ENCODE peak calls at places on chromosomes 2 and 18, in five cellular contexts. R is mesendoderm, U is A549, I is hepatocyte, W is mesenchymal stem cell. M is an unnamed sample.
A peak's percentile ranks its signal among the peaks of the same experiment; 100 is the strongest.

GRCh38 chr2:217931846-217932560 is 70.8 kb downstream of the TNS1 start:
- DNase-seq in R (no peak), U (no peak), I (no peak), W (no peak), M (peak; percentile 50)

GRCh38 chr2:86520153-86520552 is 43.1 kb downstream of the CHMP3 start:
- DNase-seq in W (no peak), I (no peak), U (peak; percentile 35), R (peak; percentile 14), M (no peak)

GRCh38 chr2:150143087-150143536 is 344.4 kb downstream of the RND3 start:
- DNase-seq in I (no peak), R (no peak), U (no peak), W (peak; percentile 77), M (no peak)

GRCh38 chr2:7633556-7634153 is 716.4 kb downstream of the RNF144A start:
- DNase-seq in W (no peak), U (no peak), I (peak; percentile 8), R (no peak), M (peak; percentile 8)

GRCh38 chr2:127411609-127412370 is 6.4 kb upstream of the PROC start:
- DNase-seq in I (peak; percentile 3), W (no peak), R (no peak), U (peak; percentile 57), M (no peak)

GRCh38 chr18:65257157-65257556 is 493.7 kb upstream of the CDH7 start:
- DNase-seq in U (no peak), W (no peak), I (no peak), R (peak; percentile 52), M (peak; percentile 4)

GRCh38 chr2:120262761-120263428 is 10.2 kb downstream of the RALB start:
- DNase-seq in U (no peak), I (no peak), R (no peak), W (peak; percentile 55), M (peak; percentile 84)

GRCh38 chr2:66478729-66479316 is 43.9 kb downstream of the MEIS1 start:
- DNase-seq in W (no peak), U (no peak), R (no peak), I (no peak), M (no peak)

GRCh38 chr18:58761241-58761969 is 90.1 kb downstream of the MALT1 start:
- DNase-seq in W (peak; percentile 37), U (no peak), R (no peak), I (no peak), M (peak; percentile 73)

GRCh38 chr18:32259553-32259952 is 69.7 kb downstream of the MEP1B start:
- DNase-seq in I (no peak), U (no peak), W (no peak), R (no peak), M (no peak)

GRCh38 chr18:40357536-40357935 is 1597.5 kb upstream of the PIK3C3 start:
- DNase-seq in I (no peak), U (no peak), W (no peak), R (no peak), M (no peak)

GRCh38 chr2:120389036-120389391 is 43.1 kb downstream of the INHBB start:
- DNase-seq in W (no peak), U (no peak), I (no peak), R (no peak), M (peak; percentile 27)

GRCh38 chr2:104856086-104856972 is 2.4 kb downstream of the POU3F3 start:
- DNase-seq in I (no peak), R (peak; percentile 75), W (peak; percentile 9), U (peak; percentile 33), M (peak; percentile 87)

GRCh38 chr2:177758591-177759371 is 313.8 kb downstream of the PDE11A start:
- DNase-seq in R (peak; percentile 80), U (peak; percentile 46), W (peak; percentile 85), I (peak; percentile 71), M (peak; percentile 15)

GRCh38 chr18:13502585-13502984 is 223.8 kb downstream of the FAM210A start:
- DNase-seq in U (no peak), W (no peak), R (no peak), I (no peak), M (no peak)

GRCh38 chr2:144936442-144936841 is 416.5 kb upstream of the ZEB2 start:
- DNase-seq in I (no peak), R (no peak), W (peak; percentile 15), U (no peak), M (no peak)

GRCh38 chr18:36786686-36787085 is 42.1 kb downstream of the TPGS2 start:
- DNase-seq in U (peak; percentile 3), R (peak; percentile 37), I (peak; percentile 44), W (peak; percentile 65), M (peak; percentile 74)

GRCh38 chr2:74425523-74425922 is 4.0 kb downstream of the WDR54 start:
- DNase-seq in U (no peak), R (no peak), I (peak; percentile 52), W (no peak), M (peak; percentile 92)

GRCh38 chr2:94874277-94874997 is 3.2 kb downstream of the TEKT4 start:
- DNase-seq in R (peak; percentile 73), U (peak; percentile 58), I (no peak), W (no peak), M (peak; percentile 98)

GRCh38 chr2:210502997-210503621 is 26.6 kb upstream of the LANCL1 start:
- DNase-seq in I (peak; percentile 71), W (peak; percentile 48), R (peak; percentile 62), U (peak; percentile 64), M (no peak)

GRCh38 chr2:44547713-44548112 is 186.0 kb downstream of the CAMKMT start:
- DNase-seq in I (no peak), U (no peak), W (no peak), R (no peak), M (no peak)

GRCh38 chr2:240689975-240690374 is 1.7 kb upstream of the AQP12A start:
- DNase-seq in U (no peak), I (no peak), R (no peak), W (no peak), M (peak; percentile 56)

GRCh38 chr2:25123682-25124081 is 44.7 kb downstream of the POMC start:
- DNase-seq in R (no peak), I (no peak), U (no peak), W (no peak), M (no peak)

GRCh38 chr2:176732780-176733179 is 463.5 kb downstream of the MTX2 start:
- DNase-seq in R (no peak), W (no peak), I (no peak), U (no peak), M (no peak)

GRCh38 chr2:42843131-42843530 is 50.7 kb upstream of the HAAO start:
- DNase-seq in R (no peak), U (no peak), W (no peak), I (no peak), M (no peak)

GRCh38 chr2:205716126-205716525 is 33.8 kb downstream of the NRP2 start:
- DNase-seq in R (no peak), I (no peak), W (no peak), U (peak; percentile 75), M (no peak)

GRCh38 chr2:3124921-3125760 is 252.5 kb downstream of the EIPR1 start:
- DNase-seq in I (no peak), U (no peak), W (no peak), R (no peak), M (no peak)

GRCh38 chr2:18677280-18677679 is 87.9 kb upstream of the NT5C1B start:
- DNase-seq in R (no peak), I (no peak), W (no peak), U (no peak), M (no peak)

GRCh38 chr18:73733376-73733775 is 414.3 kb downstream of the FBXO15 start:
- DNase-seq in U (no peak), I (no peak), R (no peak), W (no peak), M (no peak)

GRCh38 chr2:226669249-226669648 is 130.4 kb downstream of the IRS1 start:
- DNase-seq in W (no peak), I (no peak), R (no peak), U (no peak), M (no peak)

GRCh38 chr18:41752826-41753225 is 202.2 kb upstream of the PIK3C3 start:
- DNase-seq in R (no peak), I (no peak), U (no peak), W (no peak), M (no peak)
- H3K27ac ChIP-seq in R (no peak overlapping the region), I (no peak overlapping the region), U (no peak overlapping the region), W (no peak overlapping the region), M (no peak overlapping the region)

GRCh38 chr2:171323971-171324528 is 109.7 kb downstream of the METTL8 start:
- DNase-seq in I (no peak), R (no peak), W (no peak), U (no peak), M (no peak)
- H3K4me2 ChIP-seq in I (no peak overlapping the region), R (no peak overlapping the region), W (no peak overlapping the region), U (no peak overlapping the region), M (no peak overlapping the region)

DNA sequence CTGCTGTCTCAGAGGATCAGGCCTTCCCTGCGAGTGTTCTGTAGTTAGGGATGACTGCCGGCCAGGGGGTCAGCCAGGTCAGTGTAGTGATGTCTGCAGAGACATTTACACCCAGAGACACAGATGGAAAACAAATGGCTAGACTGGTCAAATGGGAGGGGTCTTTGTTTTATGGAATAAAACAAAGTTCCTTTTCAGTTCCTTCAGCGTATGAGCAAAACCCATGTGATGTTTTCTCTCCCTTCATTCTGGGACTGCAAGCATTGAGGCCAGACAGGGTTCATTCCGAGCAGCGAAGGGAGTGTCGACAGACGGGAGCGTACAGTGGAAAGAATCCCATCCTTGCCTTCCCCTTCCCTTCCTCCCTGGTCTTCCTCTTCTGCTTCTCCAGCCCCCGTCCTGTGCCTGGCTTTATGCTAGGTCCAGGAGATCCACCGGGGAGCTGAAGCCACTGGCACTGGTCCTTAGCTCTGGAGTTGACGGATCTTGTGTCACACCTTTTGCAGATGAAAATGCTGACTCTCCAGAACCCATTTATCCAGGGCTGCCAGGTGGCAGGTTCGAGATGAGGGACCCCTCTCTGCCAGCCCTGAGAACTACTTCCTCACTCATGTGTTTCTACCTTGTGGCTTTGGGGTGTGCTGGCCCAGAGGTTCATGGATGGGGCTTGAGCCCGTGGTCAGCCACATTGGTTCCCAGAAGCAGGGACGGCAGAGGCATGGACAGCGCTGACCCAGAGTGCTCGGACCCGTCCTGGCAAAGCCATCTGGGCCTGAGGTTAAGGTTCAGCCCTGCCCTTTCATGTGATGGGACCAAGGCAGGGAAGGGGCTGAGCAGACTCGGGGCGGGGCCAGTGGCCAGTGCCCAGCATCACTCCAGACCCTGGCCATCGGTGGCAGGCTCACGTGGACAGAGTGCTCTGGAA is 24.2 kb downstream of the ITGB1BP1 start:
- DNase-seq in R (no peak), W (no peak), U (no peak), I (no peak), M (peak; percentile 47)
- H3K27ac ChIP-seq in R (no peak overlapping the region), W (no peak overlapping the region), U (peak overlapping the region; percentile 64), I (no peak overlapping the region), M (no peak overlapping the region)

GRCh38 chr18:61554946-61555361 is 221.7 kb downstream of the CDH20 start:
- DNase-seq in U (no peak), I (no peak), W (no peak), R (peak; percentile 9), M (peak; percentile 82)

GRCh38 chr18:61556862-61557261 is 223.6 kb downstream of the CDH20 start:
- DNase-seq in W (no peak), U (no peak), R (peak; percentile 39), I (no peak), M (no peak)

GRCh38 chr18:61551586-61551985 is 218.4 kb downstream of the CDH20 start:
- DNase-seq in W (peak; percentile 88), I (peak; percentile 88), U (peak; percentile 71), R (peak; percentile 88), M (peak; percentile 92)

GRCh38 chr18:61554117-61554776 is 221.0 kb downstream of the CDH20 start:
- DNase-seq in I (no peak), U (no peak), W (no peak), R (no peak), M (peak; percentile 32)

DNA sequence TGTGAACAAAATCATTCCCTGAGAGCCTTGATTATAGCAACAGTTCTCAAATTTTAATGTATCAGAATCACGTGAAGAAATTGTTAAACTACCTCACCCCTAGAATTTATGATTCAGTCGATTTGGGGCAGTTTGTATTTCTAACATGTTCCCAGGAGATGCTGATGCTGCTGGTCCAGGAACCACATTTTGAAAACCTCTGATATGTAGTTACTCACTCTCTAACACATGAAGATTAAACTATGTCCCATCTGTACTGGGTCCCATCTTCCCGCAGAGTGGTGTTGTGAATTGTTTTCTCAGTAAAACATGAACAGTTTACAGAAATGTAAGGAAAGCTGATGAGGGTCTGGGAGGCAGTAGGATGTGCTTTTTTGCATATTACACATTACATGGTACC is 223.1 kb downstream of the CDH20 start:
- DNase-seq in U (no peak), R (no peak), I (no peak), W (no peak), M (peak; percentile 27)
- H3K4me2 ChIP-seq in U (no peak overlapping the region), R (no peak overlapping the region), I (no peak overlapping the region), W (no peak overlapping the region), M (no peak overlapping the region)

M was measured in osteoblast.